ENCODE peak calls at places on chromosomes 4 and X, in nine cellular contexts. One of them, this sample, is unnamed.
A peak's percentile ranks its signal among the peaks of the same experiment; 100 is the strongest.

GRCh38 chrX:17559728-17560379 is 177.4 kb upstream of the SCML1 start:
- DNase-seq in activated T-helper 1 cell treated with anti-CD3 and anti-CD28 coated beads, Interleukin-2, amount 50 U/mL, for 16 hours: no peak
- DNase-seq in MV-4-11: no peak
- DNase-seq in central memory CD8-positive, alpha-beta T cell: no peak
- DNase-seq in activated CD8-positive, alpha-beta memory T cell treated with anti-CD3 and anti-CD28 coated beads for 48 hours: no peak
- DNase-seq in stimulated activated CD4-positive, alpha-beta T cell treated with anti-CD3 and anti-CD28 coated beads, Interleukin-1b, Interleukin-23, amount 100 ng/mL, for 48 hours: no peak
- DNase-seq in MG63: peak; percentile 76
- DNase-seq in activated CD4-positive, alpha-beta T cell treated with anti-CD3 and anti-CD28 coated beads, Interleukin-2, amount 10 ng/mL, durations not matched to agents 7 days and 5 days: no peak
- DNase-seq in lower leg skin: no peak
- DNase-seq in this sample: peak; percentile 80

GRCh38 chr4:110163327-110164070 is 34.9 kb downstream of the ELOVL6 start:
- DNase-seq in lower leg skin: no peak
- DNase-seq in activated CD8-positive, alpha-beta memory T cell treated with anti-CD3 and anti-CD28 coated beads for 48 hours: no peak
- DNase-seq in central memory CD8-positive, alpha-beta T cell: no peak
- DNase-seq in MG63: peak; percentile 6
- DNase-seq in activated T-helper 1 cell treated with anti-CD3 and anti-CD28 coated beads, Interleukin-2, amount 50 U/mL, for 16 hours: no peak
- DNase-seq in activated CD4-positive, alpha-beta T cell treated with anti-CD3 and anti-CD28 coated beads, Interleukin-2, amount 10 ng/mL, durations not matched to agents 7 days and 5 days: no peak
- DNase-seq in stimulated activated CD4-positive, alpha-beta T cell treated with anti-CD3 and anti-CD28 coated beads, Interleukin-1b, Interleukin-23, amount 100 ng/mL, for 48 hours: no peak
- DNase-seq in MV-4-11: no peak
- DNase-seq in this sample: no peak

GRCh38 chrX:108001218-108001814 is 19.1 kb upstream of the TEX13B start:
- DNase-seq in activated CD4-positive, alpha-beta T cell treated with anti-CD3 and anti-CD28 coated beads, Interleukin-2, amount 10 ng/mL, durations not matched to agents 7 days and 5 days: peak; percentile 31
- DNase-seq in MG63: no peak
- DNase-seq in MV-4-11: peak; percentile 33
- DNase-seq in stimulated activated CD4-positive, alpha-beta T cell treated with anti-CD3 and anti-CD28 coated beads, Interleukin-1b, Interleukin-23, amount 100 ng/mL, for 48 hours: peak; percentile 1
- DNase-seq in activated CD8-positive, alpha-beta memory T cell treated with anti-CD3 and anti-CD28 coated beads for 48 hours: no peak
- DNase-seq in central memory CD8-positive, alpha-beta T cell: peak; percentile 9
- DNase-seq in lower leg skin: no peak
- DNase-seq in activated T-helper 1 cell treated with anti-CD3 and anti-CD28 coated beads, Interleukin-2, amount 50 U/mL, for 16 hours: no peak
- DNase-seq in this sample: peak; percentile 64

GRCh38 chr4:31193516-31193915 is 473.3 kb downstream of the PCDH7 start:
- DNase-seq in MV-4-11: no peak
- DNase-seq in lower leg skin: no peak
- DNase-seq in activated CD8-positive, alpha-beta memory T cell treated with anti-CD3 and anti-CD28 coated beads for 48 hours: no peak
- DNase-seq in activated T-helper 1 cell treated with anti-CD3 and anti-CD28 coated beads, Interleukin-2, amount 50 U/mL, for 16 hours: no peak
- DNase-seq in stimulated activated CD4-positive, alpha-beta T cell treated with anti-CD3 and anti-CD28 coated beads, Interleukin-1b, Interleukin-23, amount 100 ng/mL, for 48 hours: no peak
- DNase-seq in central memory CD8-positive, alpha-beta T cell: no peak
- DNase-seq in MG63: no peak
- DNase-seq in activated CD4-positive, alpha-beta T cell treated with anti-CD3 and anti-CD28 coated beads, Interleukin-2, amount 10 ng/mL, durations not matched to agents 7 days and 5 days: no peak
- DNase-seq in this sample: no peak

GRCh38 chr4:152535236-152535902 is 523 bp downstream of the FBXW7 start:
- DNase-seq in activated CD8-positive, alpha-beta memory T cell treated with anti-CD3 and anti-CD28 coated beads for 48 hours: no peak
- DNase-seq in lower leg skin: no peak
- DNase-seq in MV-4-11: no peak
- DNase-seq in activated T-helper 1 cell treated with anti-CD3 and anti-CD28 coated beads, Interleukin-2, amount 50 U/mL, for 16 hours: peak; percentile 15
- DNase-seq in activated CD4-positive, alpha-beta T cell treated with anti-CD3 and anti-CD28 coated beads, Interleukin-2, amount 10 ng/mL, durations not matched to agents 7 days and 5 days: peak; percentile 41
- DNase-seq in central memory CD8-positive, alpha-beta T cell: no peak
- DNase-seq in MG63: no peak
- DNase-seq in stimulated activated CD4-positive, alpha-beta T cell treated with anti-CD3 and anti-CD28 coated beads, Interleukin-1b, Interleukin-23, amount 100 ng/mL, for 48 hours: no peak
- DNase-seq in this sample: peak; percentile 39

GRCh38 chr4:168021666-168022065 is 70.7 kb upstream of the ANXA10 start:
- DNase-seq in MG63: no peak
- DNase-seq in activated CD4-positive, alpha-beta T cell treated with anti-CD3 and anti-CD28 coated beads, Interleukin-2, amount 10 ng/mL, durations not matched to agents 7 days and 5 days: no peak
- DNase-seq in activated T-helper 1 cell treated with anti-CD3 and anti-CD28 coated beads, Interleukin-2, amount 50 U/mL, for 16 hours: no peak
- DNase-seq in lower leg skin: no peak
- DNase-seq in activated CD8-positive, alpha-beta memory T cell treated with anti-CD3 and anti-CD28 coated beads for 48 hours: no peak
- DNase-seq in stimulated activated CD4-positive, alpha-beta T cell treated with anti-CD3 and anti-CD28 coated beads, Interleukin-1b, Interleukin-23, amount 100 ng/mL, for 48 hours: no peak
- DNase-seq in MV-4-11: no peak
- DNase-seq in central memory CD8-positive, alpha-beta T cell: no peak
- DNase-seq in this sample: no peak

GRCh38 chr4:122824616-122825015 is 2.0 kb upstream of the FGF2 start:
- DNase-seq in activated CD8-positive, alpha-beta memory T cell treated with anti-CD3 and anti-CD28 coated beads for 48 hours: no peak
- DNase-seq in lower leg skin: no peak
- DNase-seq in MV-4-11: no peak
- DNase-seq in activated T-helper 1 cell treated with anti-CD3 and anti-CD28 coated beads, Interleukin-2, amount 50 U/mL, for 16 hours: no peak
- DNase-seq in MG63: no peak
- DNase-seq in stimulated activated CD4-positive, alpha-beta T cell treated with anti-CD3 and anti-CD28 coated beads, Interleukin-1b, Interleukin-23, amount 100 ng/mL, for 48 hours: no peak
- DNase-seq in activated CD4-positive, alpha-beta T cell treated with anti-CD3 and anti-CD28 coated beads, Interleukin-2, amount 10 ng/mL, durations not matched to agents 7 days and 5 days: no peak
- DNase-seq in central memory CD8-positive, alpha-beta T cell: no peak
- DNase-seq in this sample: no peak

GRCh38 chr4:119020158-119020557 is 115.5 kb upstream of the MYOZ2 start:
- DNase-seq in MV-4-11: no peak
- DNase-seq in activated CD4-positive, alpha-beta T cell treated with anti-CD3 and anti-CD28 coated beads, Interleukin-2, amount 10 ng/mL, durations not matched to agents 7 days and 5 days: no peak
- DNase-seq in activated CD8-positive, alpha-beta memory T cell treated with anti-CD3 and anti-CD28 coated beads for 48 hours: no peak
- DNase-seq in lower leg skin: no peak
- DNase-seq in MG63: no peak
- DNase-seq in stimulated activated CD4-positive, alpha-beta T cell treated with anti-CD3 and anti-CD28 coated beads, Interleukin-1b, Interleukin-23, amount 100 ng/mL, for 48 hours: no peak
- DNase-seq in central memory CD8-positive, alpha-beta T cell: no peak
- DNase-seq in activated T-helper 1 cell treated with anti-CD3 and anti-CD28 coated beads, Interleukin-2, amount 50 U/mL, for 16 hours: no peak
- DNase-seq in this sample: no peak

GRCh38 chr4:7256989-7257810 is 64.9 kb downstream of the SORCS2 start:
- DNase-seq in lower leg skin: no peak
- DNase-seq in stimulated activated CD4-positive, alpha-beta T cell treated with anti-CD3 and anti-CD28 coated beads, Interleukin-1b, Interleukin-23, amount 100 ng/mL, for 48 hours: no peak
- DNase-seq in MG63: no peak
- DNase-seq in activated CD4-positive, alpha-beta T cell treated with anti-CD3 and anti-CD28 coated beads, Interleukin-2, amount 10 ng/mL, durations not matched to agents 7 days and 5 days: no peak
- DNase-seq in activated CD8-positive, alpha-beta memory T cell treated with anti-CD3 and anti-CD28 coated beads for 48 hours: no peak
- DNase-seq in MV-4-11: no peak
- DNase-seq in activated T-helper 1 cell treated with anti-CD3 and anti-CD28 coated beads, Interleukin-2, amount 50 U/mL, for 16 hours: no peak
- DNase-seq in central memory CD8-positive, alpha-beta T cell: no peak
- DNase-seq in this sample: no peak

GRCh38 chrX:16476009-16476408 is 173.9 kb upstream of the S100G start:
- DNase-seq in stimulated activated CD4-positive, alpha-beta T cell treated with anti-CD3 and anti-CD28 coated beads, Interleukin-1b, Interleukin-23, amount 100 ng/mL, for 48 hours: no peak
- DNase-seq in MV-4-11: no peak
- DNase-seq in activated CD8-positive, alpha-beta memory T cell treated with anti-CD3 and anti-CD28 coated beads for 48 hours: no peak
- DNase-seq in activated T-helper 1 cell treated with anti-CD3 and anti-CD28 coated beads, Interleukin-2, amount 50 U/mL, for 16 hours: no peak
- DNase-seq in lower leg skin: no peak
- DNase-seq in central memory CD8-positive, alpha-beta T cell: no peak
- DNase-seq in activated CD4-positive, alpha-beta T cell treated with anti-CD3 and anti-CD28 coated beads, Interleukin-2, amount 10 ng/mL, durations not matched to agents 7 days and 5 days: no peak
- DNase-seq in MG63: no peak
- DNase-seq in this sample: no peak

GRCh38 chrX:95762716-95763115 is 921.9 kb upstream of the DIAPH2 start:
- DNase-seq in activated CD8-positive, alpha-beta memory T cell treated with anti-CD3 and anti-CD28 coated beads for 48 hours: no peak
- DNase-seq in stimulated activated CD4-positive, alpha-beta T cell treated with anti-CD3 and anti-CD28 coated beads, Interleukin-1b, Interleukin-23, amount 100 ng/mL, for 48 hours: no peak
- DNase-seq in activated T-helper 1 cell treated with anti-CD3 and anti-CD28 coated beads, Interleukin-2, amount 50 U/mL, for 16 hours: no peak
- DNase-seq in activated CD4-positive, alpha-beta T cell treated with anti-CD3 and anti-CD28 coated beads, Interleukin-2, amount 10 ng/mL, durations not matched to agents 7 days and 5 days: no peak
- DNase-seq in central memory CD8-positive, alpha-beta T cell: no peak
- DNase-seq in MG63: no peak
- DNase-seq in lower leg skin: no peak
- DNase-seq in MV-4-11: no peak
- DNase-seq in this sample: peak; percentile 2

GRCh38 chr4:87196146-87196545 is 24.3 kb downstream of the KLHL8 start:
- DNase-seq in activated T-helper 1 cell treated with anti-CD3 and anti-CD28 coated beads, Interleukin-2, amount 50 U/mL, for 16 hours: no peak
- DNase-seq in stimulated activated CD4-positive, alpha-beta T cell treated with anti-CD3 and anti-CD28 coated beads, Interleukin-1b, Interleukin-23, amount 100 ng/mL, for 48 hours: no peak
- DNase-seq in central memory CD8-positive, alpha-beta T cell: no peak
- DNase-seq in activated CD4-positive, alpha-beta T cell treated with anti-CD3 and anti-CD28 coated beads, Interleukin-2, amount 10 ng/mL, durations not matched to agents 7 days and 5 days: no peak
- DNase-seq in activated CD8-positive, alpha-beta memory T cell treated with anti-CD3 and anti-CD28 coated beads for 48 hours: no peak
- DNase-seq in lower leg skin: no peak
- DNase-seq in MV-4-11: no peak
- DNase-seq in MG63: no peak
- DNase-seq in this sample: no peak

GRCh38 chrX:34578237-34578636 is 78.8 kb downstream of the TMEM47 start:
- DNase-seq in activated T-helper 1 cell treated with anti-CD3 and anti-CD28 coated beads, Interleukin-2, amount 50 U/mL, for 16 hours: no peak
- DNase-seq in MG63: no peak
- DNase-seq in lower leg skin: no peak
- DNase-seq in central memory CD8-positive, alpha-beta T cell: no peak
- DNase-seq in activated CD8-positive, alpha-beta memory T cell treated with anti-CD3 and anti-CD28 coated beads for 48 hours: no peak
- DNase-seq in MV-4-11: peak; percentile 0
- DNase-seq in stimulated activated CD4-positive, alpha-beta T cell treated with anti-CD3 and anti-CD28 coated beads, Interleukin-1b, Interleukin-23, amount 100 ng/mL, for 48 hours: no peak
- DNase-seq in activated CD4-positive, alpha-beta T cell treated with anti-CD3 and anti-CD28 coated beads, Interleukin-2, amount 10 ng/mL, durations not matched to agents 7 days and 5 days: no peak
- DNase-seq in this sample: peak; percentile 43

GRCh38 chr4:40255722-40256281 is 59.0 kb downstream of the RHOH start:
- DNase-seq in lower leg skin: no peak
- DNase-seq in activated CD4-positive, alpha-beta T cell treated with anti-CD3 and anti-CD28 coated beads, Interleukin-2, amount 10 ng/mL, durations not matched to agents 7 days and 5 days: no peak
- DNase-seq in activated CD8-positive, alpha-beta memory T cell treated with anti-CD3 and anti-CD28 coated beads for 48 hours: no peak
- DNase-seq in MV-4-11: peak; percentile 16
- DNase-seq in central memory CD8-positive, alpha-beta T cell: no peak
- DNase-seq in activated T-helper 1 cell treated with anti-CD3 and anti-CD28 coated beads, Interleukin-2, amount 50 U/mL, for 16 hours: no peak
- DNase-seq in stimulated activated CD4-positive, alpha-beta T cell treated with anti-CD3 and anti-CD28 coated beads, Interleukin-1b, Interleukin-23, amount 100 ng/mL, for 48 hours: no peak
- DNase-seq in MG63: peak; percentile 3
- DNase-seq in this sample: peak; percentile 49

GRCh38 chr4:2366252-2367192 is 51.9 kb downstream of the ZFYVE28 start:
- DNase-seq in stimulated activated CD4-positive, alpha-beta T cell treated with anti-CD3 and anti-CD28 coated beads, Interleukin-1b, Interleukin-23, amount 100 ng/mL, for 48 hours: no peak
- DNase-seq in central memory CD8-positive, alpha-beta T cell: no peak
- DNase-seq in lower leg skin: peak; percentile 83
- DNase-seq in MG63: no peak
- DNase-seq in activated T-helper 1 cell treated with anti-CD3 and anti-CD28 coated beads, Interleukin-2, amount 50 U/mL, for 16 hours: no peak
- DNase-seq in activated CD4-positive, alpha-beta T cell treated with anti-CD3 and anti-CD28 coated beads, Interleukin-2, amount 10 ng/mL, durations not matched to agents 7 days and 5 days: no peak
- DNase-seq in MV-4-11: no peak
- DNase-seq in activated CD8-positive, alpha-beta memory T cell treated with anti-CD3 and anti-CD28 coated beads for 48 hours: no peak
- DNase-seq in this sample: no peak

GRCh38 chr4:6972375-6972650 is 62.7 kb downstream of the TBC1D14 start:
- DNase-seq in activated CD8-positive, alpha-beta memory T cell treated with anti-CD3 and anti-CD28 coated beads for 48 hours: no peak
- DNase-seq in lower leg skin: peak; percentile 83
- DNase-seq in stimulated activated CD4-positive, alpha-beta T cell treated with anti-CD3 and anti-CD28 coated beads, Interleukin-1b, Interleukin-23, amount 100 ng/mL, for 48 hours: no peak
- DNase-seq in MG63: no peak
- DNase-seq in activated T-helper 1 cell treated with anti-CD3 and anti-CD28 coated beads, Interleukin-2, amount 50 U/mL, for 16 hours: no peak
- DNase-seq in central memory CD8-positive, alpha-beta T cell: no peak
- DNase-seq in MV-4-11: no peak
- DNase-seq in activated CD4-positive, alpha-beta T cell treated with anti-CD3 and anti-CD28 coated beads, Interleukin-2, amount 10 ng/mL, durations not matched to agents 7 days and 5 days: no peak
- DNase-seq in this sample: no peak

GRCh38 chr4:185149392-185149791 is 6.3 kb downstream of the SLC25A4 start:
- DNase-seq in activated CD8-positive, alpha-beta memory T cell treated with anti-CD3 and anti-CD28 coated beads for 48 hours: no peak
- DNase-seq in activated T-helper 1 cell treated with anti-CD3 and anti-CD28 coated beads, Interleukin-2, amount 50 U/mL, for 16 hours: no peak
- DNase-seq in MG63: no peak
- DNase-seq in MV-4-11: no peak
- DNase-seq in lower leg skin: no peak
- DNase-seq in activated CD4-positive, alpha-beta T cell treated with anti-CD3 and anti-CD28 coated beads, Interleukin-2, amount 10 ng/mL, durations not matched to agents 7 days and 5 days: no peak
- DNase-seq in central memory CD8-positive, alpha-beta T cell: no peak
- DNase-seq in stimulated activated CD4-positive, alpha-beta T cell treated with anti-CD3 and anti-CD28 coated beads, Interleukin-1b, Interleukin-23, amount 100 ng/mL, for 48 hours: no peak
- DNase-seq in this sample: no peak

GRCh38 chr4:89142691-89143669 is 31.6 kb downstream of the TIGD2 start:
- DNase-seq in MG63: no peak
- DNase-seq in stimulated activated CD4-positive, alpha-beta T cell treated with anti-CD3 and anti-CD28 coated beads, Interleukin-1b, Interleukin-23, amount 100 ng/mL, for 48 hours: no peak
- DNase-seq in activated CD4-positive, alpha-beta T cell treated with anti-CD3 and anti-CD28 coated beads, Interleukin-2, amount 10 ng/mL, durations not matched to agents 7 days and 5 days: no peak
- DNase-seq in central memory CD8-positive, alpha-beta T cell: no peak
- DNase-seq in MV-4-11: no peak
- DNase-seq in lower leg skin: no peak
- DNase-seq in activated T-helper 1 cell treated with anti-CD3 and anti-CD28 coated beads, Interleukin-2, amount 50 U/mL, for 16 hours: no peak
- DNase-seq in activated CD8-positive, alpha-beta memory T cell treated with anti-CD3 and anti-CD28 coated beads for 48 hours: no peak
- DNase-seq in this sample: no peak

GRCh38 chrX:65035451-65035779 is 59.2 kb upstream of the ZC4H2 start:
- DNase-seq in MV-4-11: no peak
- DNase-seq in activated CD4-positive, alpha-beta T cell treated with anti-CD3 and anti-CD28 coated beads, Interleukin-2, amount 10 ng/mL, durations not matched to agents 7 days and 5 days: no peak
- DNase-seq in central memory CD8-positive, alpha-beta T cell: no peak
- DNase-seq in MG63: no peak
- DNase-seq in stimulated activated CD4-positive, alpha-beta T cell treated with anti-CD3 and anti-CD28 coated beads, Interleukin-1b, Interleukin-23, amount 100 ng/mL, for 48 hours: peak; percentile 18
- DNase-seq in activated T-helper 1 cell treated with anti-CD3 and anti-CD28 coated beads, Interleukin-2, amount 50 U/mL, for 16 hours: no peak
- DNase-seq in activated CD8-positive, alpha-beta memory T cell treated with anti-CD3 and anti-CD28 coated beads for 48 hours: no peak
- DNase-seq in lower leg skin: no peak
- DNase-seq in this sample: no peak

GRCh38 chr4:141134051-141134450 is 782 bp upstream of the RNF150 start:
- DNase-seq in MV-4-11: peak; percentile 17
- DNase-seq in activated T-helper 1 cell treated with anti-CD3 and anti-CD28 coated beads, Interleukin-2, amount 50 U/mL, for 16 hours: no peak
- DNase-seq in lower leg skin: no peak
- DNase-seq in activated CD8-positive, alpha-beta memory T cell treated with anti-CD3 and anti-CD28 coated beads for 48 hours: no peak
- DNase-seq in stimulated activated CD4-positive, alpha-beta T cell treated with anti-CD3 and anti-CD28 coated beads, Interleukin-1b, Interleukin-23, amount 100 ng/mL, for 48 hours: no peak
- DNase-seq in central memory CD8-positive, alpha-beta T cell: no peak
- DNase-seq in activated CD4-positive, alpha-beta T cell treated with anti-CD3 and anti-CD28 coated beads, Interleukin-2, amount 10 ng/mL, durations not matched to agents 7 days and 5 days: no peak
- DNase-seq in MG63: no peak
- DNase-seq in this sample: peak; percentile 36

GRCh38 chr4:77190053-77190452 is 33.0 kb downstream of the CCNG2 start:
- DNase-seq in stimulated activated CD4-positive, alpha-beta T cell treated with anti-CD3 and anti-CD28 coated beads, Interleukin-1b, Interleukin-23, amount 100 ng/mL, for 48 hours: no peak
- DNase-seq in lower leg skin: no peak
- DNase-seq in activated T-helper 1 cell treated with anti-CD3 and anti-CD28 coated beads, Interleukin-2, amount 50 U/mL, for 16 hours: no peak
- DNase-seq in MV-4-11: no peak
- DNase-seq in activated CD4-positive, alpha-beta T cell treated with anti-CD3 and anti-CD28 coated beads, Interleukin-2, amount 10 ng/mL, durations not matched to agents 7 days and 5 days: no peak
- DNase-seq in activated CD8-positive, alpha-beta memory T cell treated with anti-CD3 and anti-CD28 coated beads for 48 hours: no peak
- DNase-seq in MG63: peak; percentile 17
- DNase-seq in central memory CD8-positive, alpha-beta T cell: no peak
- DNase-seq in this sample: no peak

GRCh38 chr4:168264903-168265302 is 53.6 kb downstream of the DDX60 start:
- DNase-seq in MV-4-11: no peak
- DNase-seq in MG63: no peak
- DNase-seq in stimulated activated CD4-positive, alpha-beta T cell treated with anti-CD3 and anti-CD28 coated beads, Interleukin-1b, Interleukin-23, amount 100 ng/mL, for 48 hours: no peak
- DNase-seq in central memory CD8-positive, alpha-beta T cell: no peak
- DNase-seq in lower leg skin: no peak
- DNase-seq in activated CD8-positive, alpha-beta memory T cell treated with anti-CD3 and anti-CD28 coated beads for 48 hours: no peak
- DNase-seq in activated T-helper 1 cell treated with anti-CD3 and anti-CD28 coated beads, Interleukin-2, amount 50 U/mL, for 16 hours: no peak
- DNase-seq in activated CD4-positive, alpha-beta T cell treated with anti-CD3 and anti-CD28 coated beads, Interleukin-2, amount 10 ng/mL, durations not matched to agents 7 days and 5 days: no peak
- DNase-seq in this sample: no peak